ENCODE peak calls at places on chromosome 21, in nine cellular contexts. X, Q, R, S, A, E, L, T and W are unnamed samples.

GRCh38 chr21:41167348-41168342 is at the start of gene BACE2:
- DNase-seq in X (peak; percentile 76), Q (peak; percentile 74), R (peak; percentile 74), S (peak; percentile 72), A (peak; percentile 85), E (peak; percentile 74), L (peak; percentile 79), T (peak; percentile 74), W (no peak)

GRCh38 chr21:16419188-16419874 is 689.5 kb downstream of the USP25 start:
- DNase-seq in X (peak; percentile 6), Q (no peak), R (peak; percentile 92), S (peak; percentile 83), A (peak; percentile 66), E (no peak), L (no peak), T (peak; percentile 96), W (no peak)

GRCh38 chr21:20949884-20950283 is 48.3 kb upstream of the NCAM2 start:
- DNase-seq in X (no peak), Q (no peak), R (no peak), S (no peak), A (no peak), E (no peak), L (no peak), T (no peak), W (no peak)

GRCh38 chr21:36065497-36066036 is 4.3 kb upstream of the CBR1 start:
- DNase-seq in X (no peak), Q (peak; percentile 69), R (peak; percentile 57), S (peak; percentile 84), A (no peak), E (no peak), L (no peak), T (peak; percentile 76), W (no peak)

GRCh38 chr21:25350056-25350455 is 257.2 kb downstream of the MRPL39 start:
- DNase-seq in X (peak; percentile 80), Q (peak; percentile 78), R (peak; percentile 61), S (peak; percentile 76), A (no peak), E (peak; percentile 41), L (peak; percentile 31), T (peak; percentile 59), W (no peak)

GRCh38 chr21:40254540-40255455 is 387.6 kb downstream of the PCP4 start:
- DNase-seq in X (no peak), Q (no peak), R (peak; percentile 86), S (no peak), A (no peak), E (no peak), L (no peak), T (no peak), W (no peak)

GRCh38 chr21:27570306-27570868 is 603.5 kb upstream of the ADAMTS5 start:
- DNase-seq in X (no peak), Q (peak; percentile 67), R (peak; percentile 94), S (peak; percentile 96), A (peak; percentile 65), E (no peak), L (no peak), T (peak; percentile 92), W (no peak)

GRCh38 chr21:27505516-27505915 is 538.6 kb upstream of the ADAMTS5 start:
- DNase-seq in X (no peak), Q (no peak), R (peak; percentile 78), S (peak; percentile 56), A (no peak), E (no peak), L (no peak), T (peak; percentile 49), W (no peak)

GRCh38 chr21:45295576-45296365 is 8.1 kb upstream of the POFUT2 start:
- DNase-seq in X (no peak), Q (peak; percentile 84), R (peak; percentile 75), S (peak; percentile 79), A (peak; percentile 25), E (no peak), L (peak; percentile 2), T (no peak), W (no peak)

GRCh38 chr21:27480841-27481261 is 514.0 kb upstream of the ADAMTS5 start:
- DNase-seq in X (no peak), Q (peak; percentile 17), R (peak; percentile 48), S (peak; percentile 70), A (no peak), E (no peak), L (no peak), T (peak; percentile 51), W (no peak)

GRCh38 chr21:36135391-36136094 is 664 bp downstream of the CBR3 start:
- DNase-seq in X (peak; percentile 83), Q (peak; percentile 90), R (peak; percentile 84), S (peak; percentile 81), A (peak; percentile 83), E (peak; percentile 62), L (peak; percentile 37), T (peak; percentile 77), W (peak; percentile 45)

GRCh38 chr21:30168086-30168485 is 1.5 kb upstream of the CLDN17 start:
- DNase-seq in X (no peak), Q (peak; percentile 69), R (no peak), S (no peak), A (no peak), E (no peak), L (no peak), T (no peak), W (no peak)

GRCh38 chr21:26952274-26953066 is 14.4 kb downstream of the ADAMTS5 start:
- DNase-seq in X (peak; percentile 21), Q (no peak), R (no peak), S (no peak), A (no peak), E (no peak), L (no peak), T (no peak), W (no peak)

GRCh38 chr21:34843562-34843961 is 174.8 kb downstream of the CLIC6 start:
- DNase-seq in X (no peak), Q (no peak), R (peak; percentile 30), S (no peak), A (no peak), E (no peak), L (no peak), T (no peak), W (no peak)

GRCh38 chr21:21997390-21998333 is 999.5 kb downstream of the NCAM2 start:
- DNase-seq in X (peak; percentile 3), Q (no peak), R (no peak), S (no peak), A (no peak), E (no peak), L (no peak), T (no peak), W (no peak)

GRCh38 chr21:43287974-43288755 is 119.4 kb downstream of the CRYAA start:
- DNase-seq in X (no peak), Q (peak; percentile 78), R (no peak), S (no peak), A (no peak), E (no peak), L (no peak), T (no peak), W (no peak)
- TF ChIP-seq CTCF in X (no peak), Q (no peak), R (no peak), S (no peak), A (no peak), E (no peak), L (no peak), T (no peak), W (no peak)

DNA sequence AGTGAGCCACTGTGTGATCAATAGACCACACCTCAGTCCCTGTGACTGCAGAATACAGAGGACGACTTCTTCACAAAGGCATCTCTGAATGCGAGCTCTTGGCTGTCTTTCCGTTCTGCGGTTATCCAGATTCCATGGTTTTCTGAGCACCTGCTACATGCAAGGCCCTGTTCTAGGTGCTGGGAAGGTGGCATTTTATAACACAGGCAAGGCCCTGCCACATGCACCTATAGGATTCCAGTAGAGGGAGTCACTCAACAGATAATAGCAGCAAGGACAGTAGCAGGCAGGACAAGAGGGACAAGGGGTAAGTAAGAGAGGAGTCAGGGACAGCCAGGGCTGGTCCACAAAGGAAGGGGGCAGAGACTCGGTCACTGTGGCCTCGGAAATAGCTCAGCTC is 9.0 kb downstream of the URB1 start:
- DNase-seq in X (no peak), Q (peak; percentile 37), R (no peak), S (no peak), A (no peak), E (no peak), L (no peak), T (no peak), W (no peak)
- TF ChIP-seq CTCF in X (peak; percentile 42), Q (peak; percentile 47), R (no peak), S (no peak), A (peak; percentile 22), E (peak; percentile 34), L (no peak), T (no peak), W (no peak)

GRCh38 chr21:42468511-42469131 is 27.4 kb downstream of the RSPH1 start:
- DNase-seq in X (no peak), Q (peak; percentile 65), R (no peak), S (no peak), A (no peak), E (no peak), L (no peak), T (no peak), W (no peak)

GRCh38 chr21:42465008-42465878 is 30.8 kb downstream of the RSPH1 start:
- DNase-seq in X (no peak), Q (no peak), R (peak; percentile 56), S (peak; percentile 22), A (no peak), E (no peak), L (no peak), T (peak; percentile 28), W (no peak)

GRCh38 chr21:42467613-42467983 is 28.4 kb downstream of the RSPH1 start:
- DNase-seq in X (no peak), Q (no peak), R (no peak), S (no peak), A (no peak), E (no peak), L (no peak), T (no peak), W (no peak)

GRCh38 chr21:42469272-42469671 is 26.8 kb downstream of the RSPH1 start:
- DNase-seq in X (no peak), Q (no peak), R (no peak), S (no peak), A (no peak), E (no peak), L (no peak), T (no peak), W (no peak)

GRCh38 chr21:42466700-42467612 is 29.1 kb downstream of the RSPH1 start:
- DNase-seq in X (peak; percentile 60), Q (peak; percentile 50), R (peak; percentile 34), S (peak; percentile 46), A (no peak), E (peak; percentile 61), L (no peak), T (peak; percentile 21), W (no peak)
- TF ChIP-seq CTCF in X (peak; percentile 63), Q (peak; percentile 62), R (peak; percentile 35), S (peak; percentile 23), A (peak; percentile 55), E (peak; percentile 59), L (no peak), T (peak; percentile 29), W (no peak)

DNA sequence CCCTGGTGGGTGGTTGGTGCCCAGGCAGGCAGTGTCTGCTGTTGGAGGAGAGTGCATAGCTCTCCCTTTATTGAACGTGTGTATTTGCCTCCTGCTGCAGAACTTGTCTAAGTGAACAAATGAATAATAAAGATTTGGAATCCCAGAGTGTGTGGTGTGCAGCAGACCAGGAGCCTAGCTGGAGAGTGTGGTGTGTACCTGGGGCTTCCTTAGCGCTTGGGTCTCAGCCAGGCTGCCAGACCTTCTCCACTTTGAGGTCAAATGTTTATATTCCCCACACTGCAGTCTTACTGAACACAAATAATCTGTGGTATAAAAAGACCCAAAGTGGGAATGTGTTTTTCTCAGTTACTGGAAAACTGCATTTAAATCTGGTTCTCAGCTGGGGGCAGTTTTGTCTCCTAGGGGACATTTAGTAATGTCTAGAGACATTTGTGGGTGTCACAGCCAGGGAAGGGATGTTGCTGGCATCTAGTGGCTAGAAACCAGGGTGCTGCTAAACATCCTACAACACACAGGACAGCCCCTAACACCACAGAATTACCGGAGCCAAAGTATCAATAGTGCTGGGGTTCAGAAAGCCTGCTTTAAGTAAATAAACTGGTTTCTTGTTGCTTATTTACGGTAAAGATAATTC is 23.6 kb downstream of the SLC37A1 start:
- DNase-seq in X (no peak), Q (peak; percentile 22), R (no peak), S (peak; percentile 18), A (no peak), E (no peak), L (no peak), T (peak; percentile 16), W (no peak)
- TF ChIP-seq CTCF in X (peak; percentile 51), Q (peak; percentile 54), R (peak; percentile 56), S (peak; percentile 12), A (peak; percentile 31), E (peak; percentile 46), L (no peak), T (peak; percentile 26), W (peak; percentile 25)